ENCODE peak calls at places on chromosome 15, in ten cellular contexts. Z is psoas muscle; O is AG08395; B is GOT3; N is effector memory CD4-positive, alpha-beta T cell; H is AG04450; E is GM04503; S is sigmoid colon; K is NCI-H2081; Q is naive thymus-derived CD8-positive, alpha-beta T cell. U is an unnamed sample.

GRCh38 chr15:55248895-55249294 is 40.7 kb downstream of the RAB27A start:
- DNase-seq in Q (no peak), E (no peak), K (no peak), Z (no peak), O (no peak), S (no peak), H (no peak), B (no peak), N (no peak), U (no peak)

GRCh38 chr15:78990278-78990677 is 45.4 kb upstream of the CTSH start:
- DNase-seq in Q (no peak), O (no peak), H (no peak), E (no peak), B (no peak), S (no peak), N (no peak), K (no peak), Z (no peak), U (no peak)

GRCh38 chr15:57969355-57969754 is 96.2 kb downstream of the ALDH1A2 start:
- DNase-seq in O (no peak), E (no peak), B (no peak), Q (no peak), Z (no peak), K (no peak), S (no peak), N (no peak), H (no peak), U (no peak)

GRCh38 chr15:42279234-42279723 is 6.0 kb upstream of the TMEM87A start:
- DNase-seq in N (no peak), Z (no peak), O (no peak), K (no peak), S (no peak), H (no peak), Q (no peak), B (no peak), E (no peak), U (no peak)

GRCh38 chr15:71002321-71002720 is 109.7 kb downstream of the LRRC49 start:
- DNase-seq in K (no peak), B (no peak), H (no peak), N (no peak), O (no peak), S (no peak), Z (no peak), Q (no peak), E (no peak), U (no peak)

GRCh38 chr15:67884009-67884408 is 44.2 kb upstream of the RNU6-1 start:
- DNase-seq in E (no peak), Q (no peak), B (no peak), O (no peak), S (no peak), H (no peak), N (no peak), Z (no peak), K (no peak), U (no peak)

GRCh38 chr15:92075764-92076163 is 222.3 kb downstream of the SLCO3A1 start:
- DNase-seq in N (no peak), K (no peak), O (no peak), E (no peak), B (no peak), Q (no peak), Z (no peak), S (no peak), H (no peak), U (no peak)

GRCh38 chr15:53378096-53378620 is 381.3 kb downstream of the WDR72 start:
- DNase-seq in Z (no peak), N (no peak), B (no peak), H (no peak), K (no peak), O (no peak), E (no peak), S (no peak), Q (no peak), U (no peak)

GRCh38 chr15:85872125-85872524 is 77.4 kb upstream of the KLHL25 start:
- DNase-seq in B (no peak), O (no peak), N (no peak), H (no peak), Q (no peak), S (no peak), E (no peak), K (no peak), Z (no peak), U (no peak)